ENCODE peak calls at places on chromosomes 1 and 21, in six cellular contexts. M is uterus, X is right lobe of liver, N is ovary, B is IMR-90, Y is stomach. F is an unnamed sample.
A peak's percentile ranks its signal among the peaks of the same experiment; 100 is the strongest.

GRCh38 chr1:52574594-52574993 is 21.7 kb upstream of the TUT4 start:
- DNase-seq in M (no peak), X (no peak), N (no peak), B (peak; percentile 98), Y (no peak), F (peak; percentile 46)

GRCh38 chr1:83546863-83547262 is 452.1 kb downstream of the TTLL7 start:
- DNase-seq in M (no peak), X (no peak), N (no peak), B (no peak), Y (no peak), F (no peak)

GRCh38 chr1:197736689-197737088 is 38.6 kb downstream of the DENND1B start:
- DNase-seq in M (no peak), X (no peak), N (no peak), B (peak; percentile 60), Y (no peak), F (no peak)

GRCh38 chr1:31244326-31244725 is 4.6 kb upstream of the NKAIN1 start:
- DNase-seq in M (no peak), X (no peak), N (no peak), B (peak; percentile 31), Y (no peak), F (no peak)

GRCh38 chr1:177024623-177025022 is 139.9 kb downstream of the ASTN1 start:
- DNase-seq in M (no peak), X (no peak), N (no peak), B (no peak), Y (no peak), F (no peak)

GRCh38 chr1:39491146-39491921 is at the start of gene BMP8A:
- DNase-seq in M (peak; percentile 58), X (peak; percentile 75), N (peak; percentile 80), B (no peak), Y (peak; percentile 80), F (peak; percentile 62)

GRCh38 chr1:67059331-67059730 is 5.4 kb upstream of the SLC35D1 start:
- DNase-seq in M (no peak), X (no peak), N (no peak), B (peak; percentile 16), Y (no peak), F (no peak)

GRCh38 chr1:245155186-245156040 is 628 bp downstream of the KIF26B start:
- DNase-seq in M (no peak), X (no peak), N (no peak), B (peak; percentile 15), Y (no peak), F (peak; percentile 44)

GRCh38 chr21:29549614-29550013 is 250.9 kb downstream of the BACH1 start:
- DNase-seq in M (no peak), X (no peak), N (no peak), B (no peak), Y (no peak), F (no peak)

GRCh38 chr21:29558331-29558730 is 259.6 kb downstream of the BACH1 start:
- DNase-seq in M (no peak), X (no peak), N (no peak), B (no peak), Y (no peak), F (no peak)

GRCh38 chr21:29557200-29557599 is 258.5 kb downstream of the BACH1 start:
- DNase-seq in M (no peak), X (no peak), N (no peak), B (no peak), Y (no peak), F (no peak)

DNA sequence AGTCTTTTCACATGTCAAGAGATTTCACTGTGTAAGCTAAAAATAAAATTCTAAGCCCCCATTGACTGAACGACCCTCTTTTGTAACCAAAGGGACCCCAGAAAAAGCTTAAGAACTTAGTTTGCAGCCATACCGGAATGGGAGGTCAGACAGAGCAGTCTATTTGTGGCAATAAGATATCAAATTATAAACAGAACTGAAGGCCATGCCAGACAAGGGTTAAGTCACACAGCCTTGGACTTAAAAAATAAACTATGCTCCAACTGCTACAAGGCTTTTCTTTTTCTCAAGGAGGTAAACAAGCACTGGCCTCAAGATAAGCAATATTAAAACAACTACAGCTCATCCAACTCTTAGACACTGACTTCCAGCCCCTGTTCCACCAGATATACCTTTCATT is 256.9 kb downstream of the BACH1 start:
- DNase-seq in M (no peak), X (no peak), N (no peak), B (no peak), Y (no peak), F (no peak)
- TF ChIP-seq POLR2A in M (no peak), X (no peak), N (no peak), B (no peak), Y (no peak), F (no peak)

GRCh38 chr1:225534135-225534534 is 106.3 kb upstream of the LBR start:
- DNase-seq in M (no peak), X (no peak), N (no peak), B (no peak), Y (no peak), F (no peak)

GRCh38 chr1:225534772-225535171 is 106.9 kb upstream of the LBR start:
- DNase-seq in M (no peak), X (no peak), N (no peak), B (no peak), Y (no peak), F (no peak)

GRCh38 chr1:225537554-225538251 is 109.9 kb upstream of the LBR start:
- DNase-seq in M (no peak), X (no peak), N (no peak), B (no peak), Y (no peak), F (no peak)

GRCh38 chr1:225533238-225533637 is 105.4 kb upstream of the LBR start:
- DNase-seq in M (no peak), X (no peak), N (no peak), B (peak; percentile 10), Y (no peak), F (no peak)

GRCh38 chr1:225535280-225535679 is 107.4 kb upstream of the LBR start:
- DNase-seq in M (no peak), X (no peak), N (no peak), B (no peak), Y (no peak), F (no peak)
- TF ChIP-seq CTCF in M (no peak), X (no peak), N (no peak), B (no peak), Y (no peak), F (no peak)

GRCh38 chr21:42466700-42467612 is 29.1 kb downstream of the RSPH1 start:
- DNase-seq in M (no peak), X (no peak), N (no peak), B (peak; percentile 7), Y (no peak), F (peak; percentile 96)
- H3K4me3 ChIP-seq in M (no peak overlapping the region), X (no peak overlapping the region), N (no peak overlapping the region), B (no peak overlapping the region), Y (no peak overlapping the region), F (no peak overlapping the region)

GRCh38 chr1:202085682-202086373 is 36.9 kb upstream of the GPR37L1 start:
- DNase-seq in M (no peak), X (no peak), N (peak; percentile 40), B (peak; percentile 35), Y (peak; percentile 28), F (no peak)
- TF ChIP-seq POLR2A in M (no peak), X (no peak), N (no peak), B (no peak), Y (no peak), F (no peak)

DNA sequence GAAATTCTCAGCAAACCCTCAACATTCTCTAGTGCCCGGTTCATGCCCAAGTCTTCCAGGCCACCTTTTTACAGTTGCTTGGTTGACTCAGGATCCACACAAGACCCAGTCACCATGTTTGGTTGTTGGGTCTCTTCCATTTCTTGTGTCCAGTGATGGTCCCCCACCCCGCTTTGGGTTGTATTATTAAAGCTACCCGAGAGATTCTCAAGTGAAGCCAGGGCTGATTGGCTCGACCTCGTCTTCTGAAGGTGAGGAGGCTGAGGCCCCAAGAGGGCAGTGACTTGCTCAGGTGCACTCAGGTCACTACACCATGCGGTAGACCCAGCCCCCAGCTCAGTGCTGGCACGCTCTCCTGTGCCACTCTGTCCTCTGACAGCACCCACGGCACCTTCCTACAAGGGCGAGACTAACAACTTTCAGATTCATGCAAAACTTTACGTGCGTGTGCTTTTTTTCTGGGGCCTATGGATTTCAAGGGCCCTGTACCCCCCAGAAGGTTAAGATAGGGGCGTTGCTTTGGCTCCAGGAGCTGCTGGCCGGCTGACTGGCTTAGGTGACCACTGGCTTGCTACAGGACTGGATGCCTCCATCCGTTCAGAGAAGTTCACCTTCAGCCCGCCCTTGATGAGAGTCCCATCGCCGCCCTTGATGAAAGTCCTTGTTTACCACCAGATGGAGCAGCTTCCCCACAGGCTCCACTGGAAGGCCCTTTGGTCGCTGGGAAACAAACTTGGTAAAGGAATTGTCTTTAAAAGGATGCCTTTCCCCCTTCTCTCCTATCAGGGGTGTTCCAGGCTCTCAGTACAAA is 50.4 kb downstream of the CAPN9 start:
- DNase-seq in M (peak; percentile 66), X (peak; percentile 40), N (peak; percentile 72), B (peak; percentile 73), Y (peak; percentile 64), F (peak; percentile 44)
- TF ChIP-seq CTCF in M (peak; percentile 74), X (peak; percentile 68), N (peak; percentile 77), B (peak; percentile 89), Y (no peak), F (peak; percentile 19)

GRCh38 chr1:209840611-209841010 is 12.8 kb downstream of the UTP25 start:
- DNase-seq in M (no peak), X (no peak), N (no peak), B (no peak), Y (no peak), F (no peak)
- H3K4me3 ChIP-seq in M (no peak overlapping the region), X (no peak overlapping the region), N (no peak overlapping the region), B (no peak overlapping the region), Y (no peak overlapping the region), F (no peak overlapping the region)

GRCh38 chr21:42236014-42236413 is 17.1 kb downstream of the ABCG1 start:
- DNase-seq in M (no peak), X (no peak), N (peak; percentile 43), B (no peak), Y (peak; percentile 52), F (no peak)
- TF ChIP-seq POLR2A in M (no peak), X (no peak), N (no peak), B (no peak), Y (no peak), F (no peak)

DNA sequence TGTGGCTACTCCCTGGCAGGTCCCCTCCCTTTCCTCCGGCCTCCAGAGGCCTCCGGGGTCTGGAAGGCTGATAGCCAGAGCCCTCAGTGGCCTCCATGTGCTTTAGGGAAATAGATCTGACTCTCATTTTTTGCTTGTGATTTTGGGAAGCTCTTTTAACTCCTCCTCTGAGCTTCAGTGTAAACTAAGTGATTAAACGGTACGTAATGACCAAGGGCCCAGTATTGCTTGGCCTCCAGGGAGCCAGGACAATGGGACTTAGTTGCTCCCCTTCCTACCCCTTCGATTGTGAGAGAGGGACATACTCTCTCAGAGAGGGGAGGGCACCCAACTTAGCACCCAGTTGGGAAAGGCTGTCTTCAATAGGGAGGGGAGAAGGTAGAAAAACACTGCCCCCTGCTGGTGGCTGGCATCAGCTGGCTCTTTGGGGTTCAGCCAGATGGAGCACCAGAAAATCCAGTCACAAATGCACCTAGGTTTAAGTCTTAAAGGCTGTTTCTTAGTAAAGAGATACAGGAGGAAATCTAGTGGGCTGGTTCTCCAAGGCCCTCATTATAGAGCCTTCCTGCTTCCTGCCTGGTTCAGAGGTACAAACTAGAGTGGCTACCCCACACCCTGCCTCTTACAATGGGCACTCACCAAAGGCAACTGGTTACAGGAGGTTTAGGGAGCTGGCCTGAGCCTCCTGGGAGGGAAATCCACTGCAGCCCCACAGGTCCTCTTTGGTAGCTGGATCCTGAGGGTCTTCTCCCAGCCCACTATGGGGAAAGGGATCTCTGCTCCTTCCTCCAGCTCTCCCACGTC is 28.6 kb downstream of the EIF2D start:
- DNase-seq in M (peak; percentile 69), X (peak; percentile 71), N (peak; percentile 78), B (peak; percentile 65), Y (peak; percentile 83), F (peak; percentile 82)
- TF ChIP-seq CTCF in M (peak; percentile 75), X (peak; percentile 90), N (peak; percentile 63), B (peak; percentile 91), Y (no peak), F (peak; percentile 86)

GRCh38 chr21:35044128-35044527 is 5.0 kb downstream of the RUNX1 start:
- DNase-seq in M (no peak), X (no peak), N (no peak), B (no peak), Y (no peak), F (no peak)
- H3K4me3 ChIP-seq in M (no peak overlapping the region), X (no peak overlapping the region), N (no peak overlapping the region), B (no peak overlapping the region), Y (no peak overlapping the region), F (no peak overlapping the region)